ENCODE peak calls at places on chromosomes 1 and 21, in eight cellular contexts. D is amygdala, K is mucosa of gallbladder, E is T follicular helper cell, Z is M059J, J is substantia nigra, I is iris pigment epithelial cell, B is EL. C is an unnamed sample.

GRCh38 chr21:29105218-29105617 is 25.2 kb upstream of the MAP3K7CL start:
- DNase-seq in D (no peak), K (peak), E (no peak), Z (peak), J (no peak), I (peak), B (peak), C (peak)

GRCh38 chr21:25515484-25516405 is 91.5 kb downstream of the MRPL39 start:
- DNase-seq in D (no peak), K (no peak), E (no peak), Z (peak), J (no peak), I (peak), B (peak), C (no peak)

GRCh38 chr1:40956397-40956796 is 23.1 kb upstream of the CTPS1 start:
- DNase-seq in D (no peak), K (no peak), E (no peak), Z (no peak), J (no peak), I (no peak), B (no peak), C (no peak)

GRCh38 chr1:31593770-31594632 is 17.7 kb downstream of the TINAGL1 start:
- DNase-seq in D (no peak), K (peak), E (peak), Z (peak), J (peak), I (peak), B (peak), C (peak)

GRCh38 chr1:205580140-205580922 is 51.5 kb downstream of the ELK4 start:
- DNase-seq in D (no peak), K (no peak), E (no peak), Z (no peak), J (no peak), I (no peak), B (no peak), C (no peak)

GRCh38 chr1:94124538-94124937 is 3.6 kb upstream of the ABCA4 start:
- DNase-seq in D (no peak), K (no peak), E (no peak), Z (no peak), J (no peak), I (no peak), B (no peak), C (no peak)

GRCh38 chr21:32772281-32773047 is 909 bp upstream of the PAXBP1 start:
- DNase-seq in D (no peak), K (peak), E (peak), Z (peak), J (no peak), I (peak), B (peak), C (peak)

GRCh38 chr1:160354388-160354985 is 11.3 kb downstream of the NCSTN start:
- DNase-seq in D (no peak), K (no peak), E (no peak), Z (peak), J (no peak), I (no peak), B (peak), C (no peak)

GRCh38 chr1:230832466-230832865 is 35.9 kb downstream of the C1orf198 start:
- DNase-seq in D (no peak), K (peak), E (no peak), Z (peak), J (no peak), I (no peak), B (peak), C (peak)

GRCh38 chr1:110523011-110523410 is 4.0 kb upstream of the KCNA10 start:
- DNase-seq in D (no peak), K (no peak), E (no peak), Z (peak), J (no peak), I (no peak), B (no peak), C (peak)

GRCh38 chr1:208757846-208758245 is 513.7 kb upstream of the PLXNA2 start:
- DNase-seq in D (no peak), K (no peak), E (no peak), Z (peak), J (no peak), I (no peak), B (peak), C (peak)

GRCh38 chr1:158112994-158113758 is 67.5 kb upstream of the CD1D start:
- DNase-seq in D (no peak), K (peak), E (peak), Z (peak), J (no peak), I (peak), B (peak), C (peak)

GRCh38 chr21:17796037-17796403 is 23.1 kb downstream of the C21orf91 start:
- DNase-seq in D (no peak), K (no peak), E (no peak), Z (no peak), J (no peak), I (no peak), B (no peak), C (no peak)

GRCh38 chr1:110524311-110525249 is 5.6 kb upstream of the KCNA10 start:
- DNase-seq in D (peak), K (no peak), E (peak), Z (peak), J (peak), I (peak), B (peak), C (peak)

GRCh38 chr1:161216945-161217712 is 2.0 kb downstream of the FCER1G start:
- DNase-seq in D (no peak), K (no peak), E (no peak), Z (peak), J (no peak), I (peak), B (peak), C (peak)

GRCh38 chr1:56547977-56548376 is 31.4 kb downstream of the PLPP3 start:
- DNase-seq in D (no peak), K (peak), E (no peak), Z (no peak), J (no peak), I (no peak), B (no peak), C (no peak)

GRCh38 chr1:154441241-154441888 is 36.2 kb downstream of the IL6R start:
- DNase-seq in D (no peak), K (no peak), E (no peak), Z (no peak), J (no peak), I (no peak), B (no peak), C (no peak)

GRCh38 chr1:245298781-245299180 is 144.0 kb downstream of the KIF26B start:
- DNase-seq in D (peak), K (no peak), E (no peak), Z (peak), J (no peak), I (peak), B (no peak), C (no peak)

GRCh38 chr1:35556494-35557117 is 597 bp downstream of the KIAA0319L start:
- DNase-seq in D (no peak), K (no peak), E (no peak), Z (no peak), J (no peak), I (no peak), B (no peak), C (no peak)

GRCh38 chr21:42315296-42315891 is at the start of gene TFF3:
- DNase-seq in D (no peak), K (peak), E (no peak), Z (peak), J (no peak), I (peak), B (no peak), C (peak)

GRCh38 chr1:109906160-109906838 is 4.3 kb upstream of the CSF1 start:
- DNase-seq in D (no peak), K (no peak), E (peak), Z (no peak), J (no peak), I (no peak), B (no peak), C (no peak)

GRCh38 chr1:100622037-100622436 is 84.1 kb downstream of the GPR88 start:
- DNase-seq in D (no peak), K (no peak), E (no peak), Z (peak), J (no peak), I (peak), B (peak), C (peak)

GRCh38 chr21:35586305-35586704 is 474.0 kb downstream of the SETD4 start:
- DNase-seq in D (no peak), K (peak), E (no peak), Z (no peak), J (no peak), I (no peak), B (no peak), C (no peak)

GRCh38 chr1:210217482-210217881 is 15.1 kb upstream of the SERTAD4 start:
- DNase-seq in D (no peak), K (no peak), E (no peak), Z (no peak), J (no peak), I (no peak), B (no peak), C (no peak)

GRCh38 chr1:204461331-204462228 is 33.0 kb downstream of the PIK3C2B start:
- DNase-seq in D (no peak), K (no peak), E (no peak), Z (no peak), J (no peak), I (no peak), B (no peak), C (no peak)

GRCh38 chr1:52423771-52424170 is 19.4 kb downstream of the PRPF38A start:
- DNase-seq in D (no peak), K (peak), E (peak), Z (no peak), J (no peak), I (no peak), B (no peak), C (no peak)

GRCh38 chr21:45365608-45366241 is 39.2 kb upstream of the COL18A1 start:
- DNase-seq in D (no peak), K (no peak), E (no peak), Z (peak), J (no peak), I (peak), B (peak), C (peak)

GRCh38 chr1:26036756-26037281 is 9.1 kb downstream of the SLC30A2 start:
- DNase-seq in D (no peak), K (no peak), E (no peak), Z (no peak), J (no peak), I (no peak), B (no peak), C (no peak)

GRCh38 chr21:26461500-26461899 is 111.6 kb downstream of the CYYR1 start:
- DNase-seq in D (no peak), K (no peak), E (no peak), Z (peak), J (no peak), I (no peak), B (peak), C (no peak)

GRCh38 chr1:200290010-200290685 is 119.7 kb downstream of the ZNF281 start:
- DNase-seq in D (no peak), K (no peak), E (no peak), Z (peak), J (no peak), I (no peak), B (peak), C (peak)

GRCh38 chr1:154906621-154907081 is 29.9 kb downstream of the PMVK start:
- DNase-seq in D (no peak), K (no peak), E (no peak), Z (peak), J (no peak), I (no peak), B (peak), C (peak)

GRCh38 chr1:161223805-161224694 is 622 bp upstream of the APOA2 start:
- DNase-seq in D (no peak), K (no peak), E (no peak), Z (no peak), J (no peak), I (no peak), B (no peak), C (no peak)

GRCh38 chr1:156464825-156465452 is 35.6 kb downstream of the MEF2D start:
- DNase-seq in D (no peak), K (no peak), E (no peak), Z (no peak), J (no peak), I (no peak), B (no peak), C (no peak)

GRCh38 chr1:182235952-182236650 is 155.5 kb downstream of the GLUL start:
- DNase-seq in D (no peak), K (no peak), E (no peak), Z (peak), J (no peak), I (no peak), B (no peak), C (peak)

GRCh38 chr1:32960819-32961355 is 3.7 kb downstream of the RNF19B start:
- DNase-seq in D (no peak), K (no peak), E (no peak), Z (no peak), J (no peak), I (no peak), B (no peak), C (no peak)

GRCh38 chr21:34596561-34597271 is 18.2 kb downstream of the RCAN1 start:
- DNase-seq in D (no peak), K (no peak), E (no peak), Z (no peak), J (no peak), I (no peak), B (no peak), C (no peak)

GRCh38 chr1:171802207-171802606 is 20.7 kb downstream of the METTL13 start:
- DNase-seq in D (no peak), K (no peak), E (no peak), Z (no peak), J (no peak), I (no peak), B (no peak), C (no peak)

GRCh38 chr1:225644666-225645065 is 8.3 kb downstream of the ENAH start:
- DNase-seq in D (no peak), K (no peak), E (no peak), Z (no peak), J (no peak), I (no peak), B (no peak), C (no peak)

GRCh38 chr21:35252831-35253230 is 203.7 kb upstream of the RUNX1 start:
- DNase-seq in D (no peak), K (no peak), E (no peak), Z (peak), J (no peak), I (peak), B (peak), C (peak)